ENCODE peak calls at places on chromosome 15, in four cellular contexts. A is midbrain, F is LHCN-M2, U is GDM1. Z is an unnamed sample.

GRCh38 chr15:57149196-57149595 is 227.1 kb upstream of the CGNL1 start:
- DNase-seq in A (no peak), F (peak), U (no peak), Z (no peak)

GRCh38 chr15:40470423-40471104 is at the start of gene CHST14:
- DNase-seq in A (peak), F (peak), U (peak), Z (peak)

GRCh38 chr15:96072821-96073220 is 257.7 kb upstream of the NR2F2 start:
- DNase-seq in A (no peak), F (no peak), U (no peak), Z (peak)

GRCh38 chr15:77709135-77709886 is 76.6 kb upstream of the LINGO1 start:
- DNase-seq in A (no peak), F (no peak), U (no peak), Z (no peak)

GRCh38 chr15:73915085-73915484 is 11.2 kb upstream of the LOXL1 start:
- DNase-seq in A (no peak), F (no peak), U (no peak), Z (peak)

GRCh38 chr15:66080791-66081475 is 172.6 kb downstream of the MEGF11 start:
- DNase-seq in A (no peak), F (peak), U (no peak), Z (no peak)

GRCh38 chr15:90839187-90840071 is 29.0 kb upstream of the FURIN start:
- DNase-seq in A (peak), F (no peak), U (peak), Z (no peak)

GRCh38 chr15:66846811-66847210 is 144.8 kb downstream of the SMAD6 start:
- DNase-seq in A (no peak), F (no peak), U (no peak), Z (no peak)

GRCh38 chr15:37638139-37638538 is 296.3 kb upstream of the TMCO5A start:
- DNase-seq in A (no peak), F (no peak), U (no peak), Z (no peak)

GRCh38 chr15:56798639-56799038 is 65.3 kb upstream of the ZNF280D start:
- DNase-seq in A (no peak), F (peak), U (no peak), Z (no peak)

GRCh38 chr15:50968353-50968752 is 59.9 kb downstream of the AP4E1 start:
- DNase-seq in A (no peak), F (no peak), U (no peak), Z (no peak)

GRCh38 chr15:28964098-28964497 is 78.3 kb downstream of the APBA2 start:
- DNase-seq in A (no peak), F (no peak), U (no peak), Z (no peak)

GRCh38 chr15:77010312-77010686 is 15.4 kb downstream of the PSTPIP1 start:
- DNase-seq in A (no peak), F (no peak), U (no peak), Z (no peak)

GRCh38 chr15:99385865-99386264 is 134.6 kb downstream of the LRRC28 start:
- DNase-seq in A (no peak), F (peak), U (no peak), Z (no peak)

GRCh38 chr15:29101491-29101890 is 168.1 kb downstream of the NSMCE3 start:
- DNase-seq in A (no peak), F (no peak), U (no peak), Z (no peak)

GRCh38 chr15:69088300-69088965 is 72.0 kb upstream of the GLCE start:
- DNase-seq in A (no peak), F (no peak), U (no peak), Z (no peak)